ENCODE peak calls at places on chromosomes 16 and 17, in four cellular contexts. Z is GM12878, R is K562, Q is WTC11. C is an unnamed sample.

GRCh38 chr17:31068291-31068690 is 26.5 kb upstream of the NF1 start:
- DNase-seq in Z (no peak), R (peak), Q (peak), C (peak)

GRCh38 chr16:17831330-17831729 is 360.6 kb upstream of the XYLT1 start:
- DNase-seq in Z (no peak), R (peak), Q (peak), C (no peak)

GRCh38 chr17:74922694-74923537 is at the start of gene USH1G:
- DNase-seq in Z (no peak), R (peak), Q (peak), C (peak)

GRCh38 chr16:75198135-75198600 is 8.8 kb downstream of the CTRB2 start:
- DNase-seq in Z (no peak), R (peak), Q (no peak), C (peak)

GRCh38 chr16:14309906-14310305 is 238.8 kb downstream of the MRTFB start:
- DNase-seq in Z (no peak), R (peak), Q (no peak), C (no peak)

GRCh38 chr17:40218006-40218739 is 931 bp upstream of the WIPF2 start:
- DNase-seq in Z (no peak), R (no peak), Q (no peak), C (no peak)

GRCh38 chr16:53812914-53813313 is 109.0 kb downstream of the FTO start:
- DNase-seq in Z (no peak), R (peak), Q (no peak), C (no peak)

GRCh38 chr17:68053237-68054030 is 17.9 kb downstream of the KPNA2 start:
- DNase-seq in Z (no peak), R (no peak), Q (no peak), C (no peak)

GRCh38 chr17:45639297-45639849 is 144.7 kb upstream of the CRHR1 start:
- DNase-seq in Z (no peak), R (no peak), Q (no peak), C (no peak)

GRCh38 chr17:79664925-79665738 is 54.3 kb upstream of the RBFOX3 start:
- DNase-seq in Z (no peak), R (no peak), Q (peak), C (peak)

GRCh38 chr17:29113334-29113733 is 66.9 kb downstream of the MYO18A start:
- DNase-seq in Z (no peak), R (no peak), Q (peak), C (no peak)

GRCh38 chr16:86455609-86456008 is 54.7 kb upstream of the FOXF1 start:
- DNase-seq in Z (no peak), R (no peak), Q (no peak), C (no peak)

GRCh38 chr17:65557349-65558310 is 3.8 kb downstream of the AXIN2 start:
- DNase-seq in Z (no peak), R (no peak), Q (no peak), C (no peak)

GRCh38 chr17:75289832-75290337 is 652 bp upstream of the SLC25A19 start:
- DNase-seq in Z (peak), R (peak), Q (no peak), C (no peak)

GRCh38 chr17:15393414-15393813 is 52.0 kb upstream of the TEKT3 start:
- DNase-seq in Z (no peak), R (no peak), Q (no peak), C (no peak)

GRCh38 chr16:31702796-31703195 is 170.8 kb upstream of the ZNF267 start:
- DNase-seq in Z (no peak), R (no peak), Q (no peak), C (no peak)

GRCh38 chr16:31874354-31875111 is 926 bp downstream of the ZNF267 start:
- DNase-seq in Z (peak), R (peak), Q (no peak), C (peak)

GRCh38 chr16:66621973-66622372 is 17.5 kb downstream of the CMTM3 start:
- DNase-seq in Z (no peak), R (no peak), Q (no peak), C (no peak)

GRCh38 chr17:44971776-44972483 is 3.8 kb upstream of the C1QL1 start:
- DNase-seq in Z (no peak), R (no peak), Q (peak), C (no peak)

GRCh38 chr16:24482681-24483202 is 56.6 kb upstream of the RBBP6 start:
- DNase-seq in Z (no peak), R (no peak), Q (peak), C (no peak)

GRCh38 chr16:71249399-71249798 is 18.9 kb upstream of the HYDIN start:
- DNase-seq in Z (no peak), R (peak), Q (peak), C (no peak)

GRCh38 chr17:18031955-18032354 is 7.0 kb downstream of the ATPAF2 start:
- DNase-seq in Z (no peak), R (no peak), Q (no peak), C (no peak)

GRCh38 chr17:74671031-74671771 is 41.5 kb downstream of the CD300LF start:
- DNase-seq in Z (no peak), R (peak), Q (peak), C (peak)

GRCh38 chr17:79077587-79077986 is 3.0 kb downstream of the ENGASE start:
- DNase-seq in Z (no peak), R (no peak), Q (no peak), C (no peak)

GRCh38 chr17:2337811-2338657 is 733 bp downstream of the SGSM2 start:
- DNase-seq in Z (no peak), R (peak), Q (peak), C (peak)

GRCh38 chr17:28272166-28272565 is 46.8 kb upstream of the TMEM97 start:
- DNase-seq in Z (no peak), R (no peak), Q (no peak), C (no peak)

GRCh38 chr16:68563631-68564366 is 24.7 kb downstream of the ZFP90 start:
- DNase-seq in Z (no peak), R (no peak), Q (no peak), C (no peak)

GRCh38 chr17:30340957-30341356 is 7.1 kb upstream of the TMIGD1 start:
- DNase-seq in Z (no peak), R (no peak), Q (no peak), C (no peak)

GRCh38 chr17:41972571-41973411 is 6.2 kb downstream of the CNP start:
- DNase-seq in Z (no peak), R (no peak), Q (no peak), C (peak)

GRCh38 chr17:81165246-81166032 is at the start of gene PVALEF:
- DNase-seq in Z (no peak), R (no peak), Q (peak), C (no peak)

GRCh38 chr17:81468111-81468764 is 44.4 kb downstream of the ACTG1 start:
- DNase-seq in Z (no peak), R (no peak), Q (no peak), C (no peak)

GRCh38 chr17:66726371-66726770 is 108.5 kb upstream of the CACNG5 start:
- DNase-seq in Z (no peak), R (no peak), Q (no peak), C (no peak)

GRCh38 chr16:4689864-4690704 is 3.3 kb upstream of the NUDT16L1 start:
- DNase-seq in Z (no peak), R (no peak), Q (no peak), C (peak)

GRCh38 chr17:3944485-3945388 is 19.5 kb downstream of the ATP2A3 start:
- DNase-seq in Z (no peak), R (peak), Q (peak), C (peak)
- TF ChIP-seq USF1 in Z (no peak), R (no peak), Q (no peak), C (no peak)

GRCh38 chr16:19765860-19766553 is 47.9 kb downstream of the IQCK start:
- DNase-seq in Z (no peak), R (no peak), Q (no peak), C (no peak)
- TF ChIP-seq USF2 in Z (no peak), R (no peak), Q (no peak), C (no peak)

GRCh38 chr17:63853260-63853659 is 10.8 kb upstream of the SMARCD2 start:
- DNase-seq in Z (no peak), R (no peak), Q (no peak), C (no peak)

GRCh38 chr17:63847525-63848249 is 5.2 kb upstream of the SMARCD2 start:
- DNase-seq in Z (no peak), R (no peak), Q (no peak), C (no peak)

GRCh38 chr17:63850401-63850800 is 7.9 kb upstream of the SMARCD2 start:
- DNase-seq in Z (no peak), R (peak), Q (no peak), C (no peak)

GRCh38 chr17:63845509-63845908 is 3.0 kb upstream of the SMARCD2 start:
- DNase-seq in Z (no peak), R (no peak), Q (no peak), C (no peak)

DNA sequence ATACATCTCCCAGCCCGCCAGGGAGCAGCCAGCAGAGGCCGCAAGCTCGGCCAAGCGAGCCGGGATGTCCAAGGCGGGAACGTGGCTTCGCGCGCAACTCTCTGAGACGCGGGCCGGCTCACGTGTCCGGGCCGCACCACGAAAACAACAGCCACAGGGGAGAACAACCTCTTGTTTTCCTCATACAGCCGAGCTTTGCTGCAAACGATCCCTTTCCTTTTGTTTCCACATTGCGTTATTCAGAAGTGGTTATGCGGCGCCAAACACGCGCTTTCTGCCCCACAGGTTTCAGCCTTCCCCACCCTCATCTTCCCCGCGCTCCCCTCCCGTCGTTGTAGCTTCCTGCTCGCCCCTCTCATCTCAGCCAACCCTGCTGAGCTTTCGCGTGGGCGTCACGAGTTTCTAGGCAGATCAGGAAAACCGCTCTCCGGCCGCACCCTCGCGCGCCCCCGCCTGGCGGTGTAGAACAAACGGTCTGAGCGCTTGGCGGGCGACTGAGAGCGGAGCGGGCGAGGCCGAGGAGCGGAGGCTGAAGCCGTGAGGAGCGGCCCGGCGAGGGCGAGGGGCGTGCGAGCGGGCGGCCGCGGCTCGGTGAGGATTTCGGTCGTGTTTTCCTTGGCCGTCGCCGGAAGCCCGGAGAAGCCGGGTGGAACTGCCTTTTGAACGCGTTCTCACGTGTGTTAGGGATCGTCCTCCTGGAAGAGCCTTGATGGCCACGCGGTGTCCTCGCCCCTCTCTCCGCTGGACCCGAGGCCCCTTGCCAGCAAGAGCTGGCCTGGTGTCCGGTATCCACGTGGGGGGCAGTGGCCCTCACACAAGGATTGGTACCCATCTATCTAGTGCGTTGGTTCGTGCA is 6.6 kb upstream of the SMARCD2 start:
- DNase-seq in Z (peak), R (peak), Q (peak), C (peak)
- TF ChIP-seq USF1 in Z (peak), R (peak), Q (peak), C (no peak)

GRCh38 chr16:23113185-23113584 is 36.1 kb downstream of the USP31 start:
- DNase-seq in Z (no peak), R (no peak), Q (no peak), C (no peak)

GRCh38 chr16:23114131-23114904 is 34.9 kb downstream of the USP31 start:
- DNase-seq in Z (no peak), R (no peak), Q (no peak), C (no peak)

GRCh38 chr16:23107878-23108277 is 41.4 kb downstream of the USP31 start:
- DNase-seq in Z (no peak), R (no peak), Q (no peak), C (no peak)

GRCh38 chr16:23107117-23107516 is 42.1 kb downstream of the USP31 start:
- DNase-seq in Z (no peak), R (no peak), Q (no peak), C (no peak)

GRCh38 chr16:23110257-23110899 is 38.9 kb downstream of the USP31 start:
- DNase-seq in Z (no peak), R (no peak), Q (no peak), C (no peak)
- TF ChIP-seq USF2 in Z (no peak), R (no peak), Q (no peak), C (no peak)

GRCh38 chr16:62700456-62701280 is 664.4 kb upstream of the CDH8 start:
- DNase-seq in Z (no peak), R (no peak), Q (no peak), C (no peak)
- TF ChIP-seq USF1 in Z (no peak), R (no peak), Q (no peak), C (no peak)

DNA sequence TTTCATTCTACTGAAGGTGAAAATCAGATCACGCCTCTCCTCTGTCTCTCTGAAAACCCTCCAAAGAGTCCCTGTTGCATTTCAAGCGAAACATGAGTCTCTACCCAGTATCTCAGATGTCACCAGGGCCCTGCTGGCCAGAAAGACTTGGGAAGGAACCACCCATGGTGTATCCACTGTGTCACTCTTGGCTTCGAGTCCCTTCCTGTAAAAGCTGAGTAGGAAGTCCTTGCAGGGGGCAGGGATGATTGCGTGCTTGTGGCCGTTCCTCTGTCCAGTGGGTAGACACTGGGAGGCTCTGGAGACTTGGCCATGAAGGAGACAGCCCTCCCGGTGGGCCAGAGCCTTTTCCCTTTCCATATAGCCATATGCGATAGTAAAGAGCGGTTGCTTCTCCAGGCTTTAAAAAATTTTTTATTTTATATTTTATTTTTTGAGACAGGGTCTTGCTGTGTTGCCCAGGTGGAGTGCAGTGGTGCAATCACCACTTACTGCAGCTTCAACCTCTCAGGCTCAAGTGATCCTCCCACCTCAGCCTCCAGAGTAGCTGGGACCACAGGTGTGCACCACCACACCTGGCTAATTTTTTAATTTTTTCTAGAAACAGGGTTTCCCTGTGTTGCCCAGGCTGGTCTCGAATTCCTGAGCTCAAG is 19.0 kb upstream of the RMI2 start:
- DNase-seq in Z (no peak), R (no peak), Q (no peak), C (no peak)
- TF ChIP-seq USF2 in Z (no peak), R (no peak), Q (no peak), C (no peak)

C was measured in SK-N-SH.